ENCODE peak calls at places on chromosomes 4 and X, in five cellular contexts. One of them, this sample, is unnamed.

GRCh38 chrX:356385-357034 is 30.2 kb downstream of the PPP2R3B start:
- DNase-seq in bronchial epithelial cell: no peak
- DNase-seq in PC-9: no peak
- DNase-seq in ovary: no peak
- DNase-seq in hepatocyte: no peak
- DNase-seq in this sample: peak; percentile 91

GRCh38 chrX:39843318-39843717 is 254.4 kb downstream of the BCOR start:
- DNase-seq in bronchial epithelial cell: no peak
- DNase-seq in PC-9: no peak
- DNase-seq in ovary: no peak
- DNase-seq in hepatocyte: no peak
- DNase-seq in this sample: no peak

GRCh38 chr4:88597970-88598369 is 5.7 kb downstream of the HERC3 start:
- DNase-seq in bronchial epithelial cell: no peak
- DNase-seq in PC-9: no peak
- DNase-seq in ovary: no peak
- DNase-seq in hepatocyte: no peak
- DNase-seq in this sample: no peak

GRCh38 chr4:20618010-20618409 is 82.2 kb upstream of the PACRGL start:
- DNase-seq in bronchial epithelial cell: no peak
- DNase-seq in PC-9: no peak
- DNase-seq in ovary: peak; percentile 19
- DNase-seq in hepatocyte: peak; percentile 19
- DNase-seq in this sample: peak; percentile 35

GRCh38 chr4:66357316-66357715 is 687.0 kb upstream of the EPHA5 start:
- DNase-seq in bronchial epithelial cell: no peak
- DNase-seq in PC-9: no peak
- DNase-seq in ovary: no peak
- DNase-seq in hepatocyte: no peak
- DNase-seq in this sample: peak; percentile 44

GRCh38 chr4:138242076-138242829 is at the start of gene SLC7A11:
- DNase-seq in bronchial epithelial cell: peak; percentile 100
- DNase-seq in PC-9: peak; percentile 86
- DNase-seq in ovary: peak; percentile 18
- DNase-seq in hepatocyte: peak; percentile 93
- DNase-seq in this sample: peak; percentile 98

GRCh38 chr4:129672941-129673340 is 577.0 kb downstream of the C4orf33 start:
- DNase-seq in bronchial epithelial cell: no peak
- DNase-seq in PC-9: no peak
- DNase-seq in ovary: no peak
- DNase-seq in hepatocyte: no peak
- DNase-seq in this sample: no peak

GRCh38 chr4:53507671-53508286 is 83.5 kb downstream of the LNX1 start:
- DNase-seq in bronchial epithelial cell: no peak
- DNase-seq in PC-9: no peak
- DNase-seq in ovary: no peak
- DNase-seq in hepatocyte: no peak
- DNase-seq in this sample: no peak

GRCh38 chrX:132181364-132181763 is 37.9 kb downstream of the RAP2C start:
- DNase-seq in bronchial epithelial cell: peak; percentile 23
- DNase-seq in PC-9: peak; percentile 66
- DNase-seq in ovary: no peak
- DNase-seq in hepatocyte: no peak
- DNase-seq in this sample: no peak

GRCh38 chrX:104113237-104113965 is 1.1 kb downstream of the ZCCHC18 start:
- DNase-seq in bronchial epithelial cell: peak; percentile 38
- DNase-seq in PC-9: peak; percentile 47
- DNase-seq in ovary: peak; percentile 40
- DNase-seq in hepatocyte: peak; percentile 63
- DNase-seq in this sample: no peak

GRCh38 chrX:125646195-125646594 is 326.5 kb downstream of the TEX13C start:
- DNase-seq in bronchial epithelial cell: no peak
- DNase-seq in PC-9: no peak
- DNase-seq in ovary: no peak
- DNase-seq in hepatocyte: no peak
- DNase-seq in this sample: no peak
- TF ChIP-seq CTCF in bronchial epithelial cell: peak; percentile 19
- TF ChIP-seq CTCF in PC-9: peak; percentile 69
- TF ChIP-seq CTCF in ovary: no peak
- TF ChIP-seq CTCF in hepatocyte: no peak
- TF ChIP-seq CTCF in this sample: no peak

GRCh38 chr4:156322592-156322991 is 368.9 kb upstream of the CTSO start:
- DNase-seq in bronchial epithelial cell: peak; percentile 94
- DNase-seq in PC-9: no peak
- DNase-seq in ovary: no peak
- DNase-seq in hepatocyte: no peak
- DNase-seq in this sample: peak; percentile 56
- H3K36me3 ChIP-seq in bronchial epithelial cell: no peaks in the 10 kb centered on the region
- H3K36me3 ChIP-seq in PC-9: no peaks in the 10 kb centered on the region
- H3K36me3 ChIP-seq in ovary: no peaks in the 10 kb centered on the region
- H3K36me3 ChIP-seq in hepatocyte: no peaks in the 10 kb centered on the region
- H3K36me3 ChIP-seq in this sample: no peaks in the 10 kb centered on the region

DNA sequence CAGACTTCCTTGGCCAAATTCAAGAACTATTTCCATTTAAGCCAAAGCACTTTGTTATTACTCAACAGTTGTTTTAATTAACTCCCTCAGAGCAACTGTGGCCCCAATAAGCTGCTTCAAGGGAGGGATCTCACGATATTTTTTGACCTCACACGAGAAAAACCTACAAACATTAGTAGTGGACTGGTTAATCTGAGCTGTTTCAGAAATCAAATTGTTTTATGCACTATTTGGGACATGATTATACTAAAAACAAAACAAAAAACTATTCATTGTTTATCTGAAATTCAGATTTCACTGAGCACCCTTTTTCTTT is 74.3 kb downstream of the DCHS2 start:
- DNase-seq in bronchial epithelial cell: no peak
- DNase-seq in PC-9: no peak
- DNase-seq in ovary: no peak
- DNase-seq in hepatocyte: no peak
- DNase-seq in this sample: no peak
- H3K27me3 ChIP-seq in bronchial epithelial cell: no peaks in the 10 kb centered on the region
- H3K27me3 ChIP-seq in PC-9: no peaks in the 10 kb centered on the region
- H3K27me3 ChIP-seq in ovary: no peaks in the 10 kb centered on the region
- H3K27me3 ChIP-seq in hepatocyte: peaks cover 9% of the 10 kb centered on the region
- H3K27me3 ChIP-seq in this sample: no peaks in the 10 kb centered on the region

DNA sequence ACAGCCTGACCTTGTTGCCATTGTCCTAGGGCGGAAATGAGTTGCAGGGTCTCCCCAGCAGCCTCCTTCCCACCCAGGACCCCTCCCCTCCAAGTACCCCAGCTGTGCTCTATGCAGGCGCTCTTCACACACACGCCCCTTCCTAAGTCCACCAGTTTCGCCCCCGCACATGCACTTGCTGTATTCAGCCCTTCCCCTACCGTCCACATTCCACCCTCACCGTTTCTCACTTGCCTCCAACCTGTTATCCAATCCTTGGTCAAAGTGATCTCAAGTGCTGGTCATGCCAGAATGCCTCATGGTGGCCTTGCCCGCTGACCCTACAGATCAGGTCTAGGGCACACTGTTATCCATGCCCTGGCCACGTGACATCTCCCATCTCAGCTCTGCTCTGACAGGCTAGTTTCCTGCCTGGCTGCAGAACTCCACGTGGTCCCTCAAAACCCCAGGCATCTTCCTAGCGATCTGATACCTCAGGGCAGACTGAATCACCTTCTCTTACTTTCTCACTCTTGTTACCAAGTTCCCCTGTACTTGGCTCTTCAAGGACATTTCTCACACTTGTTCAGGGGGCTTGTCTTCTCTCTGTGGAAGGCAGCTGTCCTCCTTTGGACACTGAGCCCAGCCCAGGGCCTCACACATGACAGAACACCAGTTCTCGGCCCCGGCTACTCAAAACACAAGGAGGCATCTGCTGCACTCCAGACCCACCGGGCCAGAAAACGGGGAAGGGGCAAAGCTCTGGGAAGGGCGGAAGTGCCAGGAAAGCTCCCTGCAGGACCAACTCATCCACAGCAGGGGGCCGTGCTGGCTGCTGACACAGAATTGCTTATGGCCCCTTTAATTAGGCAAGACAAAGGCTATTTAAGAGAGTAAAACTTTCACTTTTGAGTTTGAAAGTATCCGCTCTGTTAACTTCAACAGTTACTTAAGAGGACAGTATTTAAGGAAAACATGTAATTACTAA is 39.9 kb downstream of the NSG1 start:
- DNase-seq in bronchial epithelial cell: peak; percentile 6
- DNase-seq in PC-9: no peak
- DNase-seq in ovary: no peak
- DNase-seq in hepatocyte: no peak
- DNase-seq in this sample: no peak
- TF ChIP-seq CTCF in bronchial epithelial cell: no peak
- TF ChIP-seq CTCF in PC-9: no peak
- TF ChIP-seq CTCF in ovary: no peak
- TF ChIP-seq CTCF in hepatocyte: no peak
- TF ChIP-seq CTCF in this sample: peak; percentile 3

DNA sequence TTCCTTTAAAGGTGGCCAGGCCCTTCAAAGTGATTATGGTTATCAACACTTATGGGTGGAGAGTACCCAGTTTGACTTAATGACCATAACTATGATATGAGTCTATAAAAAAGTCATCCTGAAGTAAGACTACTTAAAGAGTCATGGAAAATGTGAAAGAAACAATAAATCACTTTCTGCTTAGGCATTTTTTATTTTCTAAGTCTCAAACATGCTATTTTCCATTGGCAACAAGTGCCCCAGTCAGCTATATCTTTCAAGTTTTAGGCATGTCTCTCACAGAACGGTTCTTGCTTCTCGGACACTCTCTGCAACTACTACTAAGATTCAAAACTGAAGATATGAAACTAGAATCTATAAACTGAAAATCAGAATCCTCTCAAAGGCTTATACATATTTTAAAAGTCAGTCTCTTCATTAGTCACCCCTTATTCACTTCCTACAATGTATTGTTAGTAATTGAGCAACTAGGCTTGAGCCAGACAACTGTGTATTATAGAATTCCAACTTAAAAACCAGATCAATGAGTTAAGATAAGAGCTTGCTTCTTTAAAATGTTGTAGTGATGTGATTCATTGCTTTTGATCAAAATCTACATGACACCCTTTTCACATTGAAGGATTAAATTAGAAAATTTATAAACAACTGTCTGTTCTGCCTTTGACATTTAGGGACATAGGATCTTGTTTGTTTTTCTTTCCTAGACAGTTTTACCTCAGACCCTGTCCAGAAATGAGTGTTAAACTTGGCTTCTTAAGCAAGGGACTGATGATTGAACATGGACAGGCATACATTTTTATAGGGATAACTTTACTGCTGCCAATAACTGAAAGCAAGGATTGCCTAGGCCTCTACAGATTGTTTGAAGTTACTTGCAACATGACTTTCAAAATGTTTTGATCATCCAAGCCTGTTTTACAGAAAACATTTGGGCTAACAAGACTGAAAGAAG is 2.9 kb downstream of the ANTXR2 start:
- DNase-seq in bronchial epithelial cell: peak; percentile 86
- DNase-seq in PC-9: no peak
- DNase-seq in ovary: no peak
- DNase-seq in hepatocyte: no peak
- DNase-seq in this sample: no peak
- H3K36me3 ChIP-seq in bronchial epithelial cell: peaks cover 2% of the 10 kb centered on the region
- H3K36me3 ChIP-seq in PC-9: no peaks in the 10 kb centered on the region
- H3K36me3 ChIP-seq in ovary: no peaks in the 10 kb centered on the region
- H3K36me3 ChIP-seq in hepatocyte: no peaks in the 10 kb centered on the region
- H3K36me3 ChIP-seq in this sample: peaks cover 2% of the 10 kb centered on the region

DNA sequence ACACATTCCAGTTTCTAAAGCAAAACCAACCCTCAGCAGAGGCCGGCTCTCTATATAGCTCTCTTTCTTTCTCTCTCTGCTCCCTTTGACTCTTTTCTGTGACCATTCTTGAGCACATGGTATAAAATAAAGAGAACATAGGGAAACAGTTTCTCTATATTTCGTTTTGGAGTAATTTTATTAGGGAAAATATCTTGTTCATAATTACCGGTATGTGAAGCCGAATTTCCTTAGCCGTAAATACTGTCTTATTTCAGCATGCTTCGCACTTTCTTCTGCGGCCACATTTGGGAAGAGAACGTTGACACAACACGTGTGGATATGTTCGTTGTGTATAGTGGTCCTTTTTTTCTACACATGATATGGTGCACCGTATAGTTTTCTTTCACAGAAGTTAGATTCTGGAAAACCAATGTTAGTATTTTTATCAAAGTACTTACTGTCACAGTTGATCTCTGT is 4.9 kb upstream of the LEF1 start:
- DNase-seq in bronchial epithelial cell: no peak
- DNase-seq in PC-9: no peak
- DNase-seq in ovary: no peak
- DNase-seq in hepatocyte: no peak
- DNase-seq in this sample: no peak
- H3K27me3 ChIP-seq in bronchial epithelial cell: peaks cover 49% of the 10 kb centered on the region
- H3K27me3 ChIP-seq in PC-9: no peaks in the 10 kb centered on the region
- H3K27me3 ChIP-seq in ovary: no peaks in the 10 kb centered on the region
- H3K27me3 ChIP-seq in hepatocyte: peaks cover 39% of the 10 kb centered on the region
- H3K27me3 ChIP-seq in this sample: peaks cover 33% of the 10 kb centered on the region

GRCh38 chr4:132493476-132493875 is 655.6 kb upstream of the PCDH10 start:
- DNase-seq in bronchial epithelial cell: no peak
- DNase-seq in PC-9: no peak
- DNase-seq in ovary: no peak
- DNase-seq in hepatocyte: no peak
- DNase-seq in this sample: no peak
- TF ChIP-seq CTCF in bronchial epithelial cell: no peak
- TF ChIP-seq CTCF in PC-9: no peak
- TF ChIP-seq CTCF in ovary: no peak
- TF ChIP-seq CTCF in hepatocyte: no peak
- TF ChIP-seq CTCF in this sample: no peak